ENCODE peak calls at places on chromosomes 11 and 22, in seven cellular contexts. R, A, B, J, E, U and Z are unnamed samples.

GRCh38 chr11:44248109-44248508 is 61.8 kb downstream of the ALX4 start:
- DNase-seq in R (no peak), A (no peak), B (no peak), J (no peak), E (no peak), U (no peak), Z (no peak)

GRCh38 chr22:40289991-40290459 is 56.3 kb upstream of the ADSL start:
- DNase-seq in R (no peak), A (peak), B (no peak), J (no peak), E (no peak), U (no peak), Z (no peak)

GRCh38 chr11:122803716-122804115 is 34.6 kb upstream of the CRTAM start:
- DNase-seq in R (no peak), A (no peak), B (no peak), J (no peak), E (peak), U (no peak), Z (no peak)

GRCh38 chr11:116813170-116813569 is 9.9 kb downstream of the APOA4 start:
- DNase-seq in R (no peak), A (no peak), B (no peak), J (no peak), E (no peak), U (no peak), Z (no peak)

GRCh38 chr22:50146440-50147228 is 23.9 kb upstream of the PANX2 start:
- DNase-seq in R (peak), A (no peak), B (peak), J (no peak), E (peak), U (no peak), Z (no peak)

GRCh38 chr11:73812234-73812633 is 24.6 kb downstream of the MRPL48 start:
- DNase-seq in R (no peak), A (no peak), B (no peak), J (no peak), E (no peak), U (no peak), Z (no peak)

GRCh38 chr22:36332623-36333331 is 55.0 kb downstream of the MYH9 start:
- DNase-seq in R (peak), A (peak), B (peak), J (no peak), E (peak), U (no peak), Z (no peak)

GRCh38 chr11:70736937-70737640 is 338.8 kb downstream of the CTTN start:
- DNase-seq in R (no peak), A (no peak), B (no peak), J (no peak), E (no peak), U (no peak), Z (no peak)

GRCh38 chr11:46120361-46120710 is 918 bp downstream of the PHF21A start:
- DNase-seq in R (no peak), A (no peak), B (no peak), J (no peak), E (no peak), U (no peak), Z (no peak)

GRCh38 chr22:31102441-31103081 is 4.8 kb downstream of the SELENOM start:
- DNase-seq in R (peak), A (peak), B (peak), J (no peak), E (peak), U (no peak), Z (no peak)

GRCh38 chr11:130560000-130560852 is 111.8 kb downstream of the ADAMTS15 start:
- DNase-seq in R (no peak), A (peak), B (peak), J (no peak), E (peak), U (no peak), Z (no peak)

DNA sequence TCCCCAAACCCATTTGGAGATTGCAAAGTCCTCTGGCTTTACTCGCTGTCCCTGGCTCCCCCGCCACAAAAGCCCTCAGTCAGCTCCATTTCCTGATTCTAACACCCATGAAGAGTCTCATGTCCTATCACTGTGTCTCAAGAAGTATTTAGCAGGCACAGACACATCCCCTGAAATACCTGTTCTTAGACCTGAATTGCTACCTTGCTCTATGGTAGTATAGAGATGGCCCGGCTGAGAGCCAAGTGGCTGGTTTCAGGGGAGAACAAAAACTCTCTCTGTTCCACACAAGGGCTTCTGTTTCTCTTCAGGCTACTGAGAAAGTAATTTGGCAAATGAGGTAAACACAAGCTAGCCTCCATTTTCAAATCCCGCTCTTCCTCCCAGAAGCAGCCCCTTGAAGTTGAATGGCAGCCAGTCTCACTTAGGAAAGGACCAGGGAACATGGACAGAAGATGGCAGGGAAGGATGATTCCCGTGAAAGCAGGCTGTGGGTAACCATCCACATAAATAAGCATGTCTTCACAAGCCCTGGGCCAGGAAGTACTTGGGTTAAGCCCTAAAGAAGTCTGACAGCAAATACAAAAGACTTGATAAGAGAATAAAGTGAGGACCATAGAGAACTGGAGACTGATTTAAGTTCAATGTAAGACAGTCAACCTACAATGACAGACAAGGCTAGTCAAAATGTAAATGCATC is 137.8 kb downstream of the C11orf58 start:
- DNase-seq in R (no peak), A (no peak), B (no peak), J (no peak), E (no peak), U (no peak), Z (no peak)
- H4K8ac ChIP-seq in R (no peak), A (no peak), B (no peak), J (no peak), E (peak), U (no peak), Z (no peak)

GRCh38 chr11:69310934-69311766 is 17.2 kb downstream of the MYEOV start:
- DNase-seq in R (no peak), A (no peak), B (no peak), J (no peak), E (no peak), U (no peak), Z (no peak)

GRCh38 chr11:69310351-69310750 is 16.4 kb downstream of the MYEOV start:
- DNase-seq in R (no peak), A (no peak), B (no peak), J (no peak), E (no peak), U (no peak), Z (no peak)

GRCh38 chr11:69308531-69308930 is 14.6 kb downstream of the MYEOV start:
- DNase-seq in R (no peak), A (no peak), B (no peak), J (no peak), E (peak), U (no peak), Z (no peak)

GRCh38 chr11:69308936-69309799 is 15.2 kb downstream of the MYEOV start:
- DNase-seq in R (no peak), A (no peak), B (no peak), J (no peak), E (peak), U (no peak), Z (no peak)

DNA sequence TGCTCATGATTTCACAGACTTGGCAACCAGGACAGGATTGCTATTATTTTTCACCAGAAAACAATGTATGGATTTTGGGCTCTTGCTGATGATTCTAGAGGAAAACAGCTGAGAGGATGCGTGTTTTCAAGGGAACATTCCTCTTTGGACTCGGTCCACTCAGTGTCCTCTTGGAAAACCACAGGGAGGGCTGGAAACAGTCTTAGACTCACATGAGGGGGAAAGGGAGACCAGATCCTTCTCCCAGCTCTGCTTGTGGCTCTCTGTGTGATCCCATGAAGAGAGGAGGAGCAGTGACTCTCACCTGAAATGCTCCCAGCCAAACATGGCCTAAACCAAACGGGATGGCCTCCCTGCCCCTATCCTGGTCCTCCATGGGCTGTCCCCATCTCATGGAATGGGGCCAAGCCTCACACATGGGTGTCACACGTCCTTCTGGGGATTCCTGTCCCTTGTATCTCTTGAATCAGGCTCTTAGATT is 15.9 kb downstream of the MYEOV start:
- DNase-seq in R (peak), A (peak), B (no peak), J (no peak), E (no peak), U (no peak), Z (no peak)
- H4K8ac ChIP-seq in R (peak), A (no peak), B (no peak), J (no peak), E (no peak), U (no peak), Z (no peak)

DNA sequence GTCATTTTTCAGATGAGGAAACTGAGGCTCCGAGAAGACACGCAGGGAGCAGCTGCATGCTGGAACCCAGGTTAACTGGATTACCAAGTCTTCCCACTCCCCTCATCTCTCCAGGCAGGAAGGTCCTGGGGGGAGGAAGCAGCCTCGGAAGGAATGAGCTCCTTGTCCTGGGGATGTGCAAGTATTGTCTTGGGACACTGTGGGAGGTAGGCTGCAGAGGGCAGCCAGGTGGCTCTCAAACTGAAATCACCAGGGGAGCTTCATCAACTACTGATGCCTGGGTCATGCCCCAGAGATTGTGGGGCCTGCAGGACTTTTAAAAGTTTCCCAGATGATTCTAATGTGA is 7.6 kb downstream of the GDPD5 start:
- DNase-seq in R (no peak), A (no peak), B (no peak), J (no peak), E (no peak), U (no peak), Z (no peak)
- H4K8ac ChIP-seq in R (no peak), A (no peak), B (no peak), J (no peak), E (no peak), U (no peak), Z (no peak)

DNA sequence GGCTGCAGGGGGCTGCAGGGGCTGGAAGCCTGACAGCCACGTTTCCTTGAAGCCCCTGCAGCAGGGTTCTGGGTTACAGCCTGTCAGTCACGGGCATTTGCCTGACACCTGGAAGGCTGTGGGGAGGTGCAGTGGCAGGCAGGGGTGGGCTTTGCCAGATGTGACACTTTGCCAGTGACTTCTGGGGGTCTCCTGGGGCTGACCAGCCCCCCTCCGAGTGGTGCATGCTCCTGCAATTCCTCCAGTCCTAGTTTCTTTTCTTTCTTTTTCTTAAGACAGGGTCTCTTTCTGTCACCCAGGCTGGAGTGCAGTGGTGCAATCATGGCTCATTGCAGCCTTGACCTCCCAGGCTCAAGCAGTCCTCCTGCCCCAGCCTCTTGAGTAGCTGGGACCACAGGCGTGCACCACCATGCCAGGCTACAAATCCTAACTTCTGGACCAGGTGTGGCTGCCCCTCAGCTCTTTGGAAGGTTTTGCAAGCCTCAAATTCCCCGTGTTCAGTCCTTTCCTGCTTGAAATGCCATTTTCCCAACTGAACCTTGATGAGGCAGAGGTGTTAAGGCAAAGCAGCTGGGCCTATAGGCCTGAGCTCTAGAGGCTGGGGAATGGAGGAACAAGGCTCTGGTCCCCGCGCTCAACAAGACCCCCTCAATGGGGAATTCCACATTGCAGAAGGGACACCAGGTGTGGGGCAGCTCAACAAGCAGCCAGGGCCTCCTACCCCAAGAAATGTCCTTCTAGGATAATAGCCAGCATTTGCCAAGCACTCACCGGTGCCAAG is 20.2 kb upstream of the CHKA start:
- DNase-seq in R (no peak), A (no peak), B (no peak), J (no peak), E (peak), U (no peak), Z (no peak)
- H4K8ac ChIP-seq in R (no peak), A (no peak), B (no peak), J (no peak), E (no peak), U (no peak), Z (no peak)

GRCh38 chr22:23883658-23884057 is 10.5 kb upstream of the MIF start:
- DNase-seq in R (no peak), A (no peak), B (no peak), J (no peak), E (no peak), U (no peak), Z (no peak)
- H4K8ac ChIP-seq in R (no peak), A (no peak), B (no peak), J (no peak), E (no peak), U (no peak), Z (no peak)

GRCh38 chr22:44196731-44197131 is 16.0 kb downstream of the PARVG start:
- DNase-seq in R (no peak), A (no peak), B (no peak), J (no peak), E (no peak), U (no peak), Z (no peak)
- H4K8ac ChIP-seq in R (no peak), A (no peak), B (no peak), J (no peak), E (no peak), U (no peak), Z (no peak)

GRCh38 chr11:78722786-78723185 is 148.1 kb upstream of the NARS2 start:
- DNase-seq in R (peak), A (no peak), B (no peak), J (no peak), E (no peak), U (no peak), Z (no peak)
- H4K8ac ChIP-seq in R (no peak), A (no peak), B (no peak), J (no peak), E (no peak), U (no peak), Z (no peak)

GRCh38 chr22:18991138-18991432 is 55.0 kb upstream of the PRODH start:
- DNase-seq in R (no peak), A (no peak), B (no peak), J (no peak), E (no peak), U (no peak), Z (no peak)

GRCh38 chr22:18994056-18994455 is 58.0 kb upstream of the PRODH start:
- DNase-seq in R (no peak), A (no peak), B (no peak), J (no peak), E (no peak), U (peak), Z (no peak)

GRCh38 chr22:18992543-18993198 is 56.6 kb upstream of the PRODH start:
- DNase-seq in R (no peak), A (no peak), B (no peak), J (no peak), E (no peak), U (peak), Z (no peak)

GRCh38 chr22:18990355-18991137 is 54.5 kb upstream of the PRODH start:
- DNase-seq in R (no peak), A (no peak), B (no peak), J (no peak), E (no peak), U (peak), Z (no peak)

DNA sequence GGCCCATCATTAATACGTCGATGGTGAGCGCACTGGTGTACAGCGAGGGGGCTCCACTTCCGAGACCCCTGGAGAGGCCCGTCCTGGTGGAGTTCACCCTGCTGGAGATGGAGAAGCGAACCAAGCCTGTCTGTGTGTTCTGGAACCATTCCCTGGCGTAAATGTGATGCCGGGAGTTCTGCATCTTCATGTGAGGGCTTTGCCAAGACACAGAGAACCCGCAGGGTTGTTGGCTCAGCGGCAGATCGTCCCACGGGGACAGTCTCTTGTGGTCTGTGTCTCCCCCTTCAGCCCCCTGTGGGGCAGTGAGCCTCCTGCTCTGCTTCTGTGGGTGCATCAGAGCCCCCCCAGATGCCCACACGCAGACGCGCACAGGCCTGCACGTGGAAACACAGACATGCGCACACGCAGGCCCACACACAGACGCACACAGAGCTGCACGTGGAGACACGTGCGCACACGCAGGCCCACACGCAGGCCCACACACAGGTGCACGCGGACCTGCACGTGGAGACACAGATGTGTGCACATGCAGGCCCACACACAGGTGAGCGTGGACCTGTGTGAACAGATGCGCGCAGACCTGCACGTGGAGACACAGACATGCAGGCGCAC is 55.8 kb upstream of the PRODH start:
- DNase-seq in R (no peak), A (no peak), B (no peak), J (no peak), E (no peak), U (peak), Z (no peak)
- H4K8ac ChIP-seq in R (no peak), A (no peak), B (no peak), J (no peak), E (no peak), U (no peak), Z (no peak)